ENCODE peak calls at places on chromosome 3, in six cellular contexts. One of them, this sample, is unnamed.

GRCh38 chr3:106067711-106068110 is 198.9 kb upstream of the CBLB start:
- DNase-seq in activated B cell treated with CpG ODN at 0.5 μM for 24 hours: no peak
- DNase-seq in spleen: no peak
- DNase-seq in thoracic aorta: no peak
- DNase-seq in neural progenitor cell: no peak
- DNase-seq in GM13976: no peak
- DNase-seq in this sample: no peak

GRCh38 chr3:43161684-43162512 is 56.0 kb upstream of the POMGNT2 start:
- DNase-seq in activated B cell treated with CpG ODN at 0.5 μM for 24 hours: no peak
- DNase-seq in spleen: no peak
- DNase-seq in thoracic aorta: no peak
- DNase-seq in GM13976: peak; percentile 29
- DNase-seq in neural progenitor cell: peak; percentile 34
- DNase-seq in this sample: no peak

GRCh38 chr3:8964436-8965370 is 1.4 kb upstream of the RAD18 start:
- DNase-seq in spleen: no peak
- DNase-seq in activated B cell treated with CpG ODN at 0.5 μM for 24 hours: no peak
- DNase-seq in neural progenitor cell: no peak
- DNase-seq in thoracic aorta: no peak
- DNase-seq in GM13976: no peak
- DNase-seq in this sample: no peak

GRCh38 chr3:123377173-123377740 is 71.6 kb downstream of the ADCY5 start:
- DNase-seq in activated B cell treated with CpG ODN at 0.5 μM for 24 hours: no peak
- DNase-seq in thoracic aorta: no peak
- DNase-seq in neural progenitor cell: no peak
- DNase-seq in GM13976: no peak
- DNase-seq in spleen: peak; percentile 1
- DNase-seq in this sample: no peak

GRCh38 chr3:65979731-65980130 is 59.0 kb downstream of the MAGI1 start:
- DNase-seq in spleen: no peak
- DNase-seq in neural progenitor cell: no peak
- DNase-seq in activated B cell treated with CpG ODN at 0.5 μM for 24 hours: no peak
- DNase-seq in thoracic aorta: no peak
- DNase-seq in GM13976: no peak
- DNase-seq in this sample: no peak

GRCh38 chr3:132071043-132071442 is 36.2 kb upstream of the CPNE4 start:
- DNase-seq in spleen: no peak
- DNase-seq in activated B cell treated with CpG ODN at 0.5 μM for 24 hours: no peak
- DNase-seq in neural progenitor cell: no peak
- DNase-seq in thoracic aorta: no peak
- DNase-seq in GM13976: no peak
- DNase-seq in this sample: no peak

GRCh38 chr3:188769833-188770232 is 401.9 kb upstream of the TPRG1 start:
- DNase-seq in neural progenitor cell: peak; percentile 6
- DNase-seq in GM13976: no peak
- DNase-seq in activated B cell treated with CpG ODN at 0.5 μM for 24 hours: no peak
- DNase-seq in spleen: no peak
- DNase-seq in thoracic aorta: no peak
- DNase-seq in this sample: no peak

GRCh38 chr3:189726277-189726676 is 95.1 kb downstream of the TP63 start:
- DNase-seq in neural progenitor cell: no peak
- DNase-seq in thoracic aorta: no peak
- DNase-seq in spleen: no peak
- DNase-seq in activated B cell treated with CpG ODN at 0.5 μM for 24 hours: no peak
- DNase-seq in GM13976: no peak
- DNase-seq in this sample: no peak

GRCh38 chr3:16203031-16203430 is 28.6 kb downstream of the GALNT15 start:
- DNase-seq in neural progenitor cell: no peak
- DNase-seq in activated B cell treated with CpG ODN at 0.5 μM for 24 hours: no peak
- DNase-seq in spleen: no peak
- DNase-seq in thoracic aorta: no peak
- DNase-seq in GM13976: no peak
- DNase-seq in this sample: no peak

GRCh38 chr3:37096292-37096691 is 78.1 kb downstream of the LRRFIP2 start:
- DNase-seq in activated B cell treated with CpG ODN at 0.5 μM for 24 hours: no peak
- DNase-seq in neural progenitor cell: no peak
- DNase-seq in spleen: no peak
- DNase-seq in thoracic aorta: no peak
- DNase-seq in GM13976: no peak
- DNase-seq in this sample: no peak

GRCh38 chr3:150147776-150148175 is 177.1 kb upstream of the PFN2 start:
- DNase-seq in activated B cell treated with CpG ODN at 0.5 μM for 24 hours: no peak
- DNase-seq in thoracic aorta: no peak
- DNase-seq in spleen: no peak
- DNase-seq in neural progenitor cell: no peak
- DNase-seq in GM13976: no peak
- DNase-seq in this sample: no peak

DNA sequence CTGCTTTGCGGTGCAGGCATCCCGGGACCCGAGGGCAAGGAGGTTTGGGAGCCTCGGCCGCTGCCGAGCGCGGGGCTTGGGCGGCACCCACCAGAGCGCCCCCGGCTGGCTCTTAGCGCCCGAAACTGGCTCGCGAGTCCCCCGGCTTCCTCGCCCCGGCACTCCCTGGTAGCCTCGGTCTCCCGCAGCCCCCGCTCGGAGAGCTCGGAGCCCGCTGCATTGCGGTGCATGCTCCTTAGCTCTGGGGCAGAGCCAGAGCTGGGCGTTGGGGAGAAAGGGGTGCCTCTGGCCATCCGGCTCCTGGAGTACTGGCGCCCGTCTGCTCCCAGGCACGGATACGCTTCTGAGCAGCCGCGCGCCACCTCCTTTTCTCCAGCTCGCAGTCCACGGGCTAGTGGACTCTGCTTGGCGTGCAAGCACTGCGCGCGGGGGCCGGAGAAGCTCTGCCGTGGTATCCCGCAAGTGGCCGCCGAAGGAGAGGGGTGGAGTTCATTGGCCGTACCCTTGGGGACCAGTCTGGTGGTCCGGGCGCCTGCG is 784 bp downstream of the EPHB1 start:
- DNase-seq in activated B cell treated with CpG ODN at 0.5 μM for 24 hours: no peak
- DNase-seq in thoracic aorta: no peak
- DNase-seq in spleen: no peak
- DNase-seq in neural progenitor cell: peak; percentile 76
- DNase-seq in GM13976: peak; percentile 29
- DNase-seq in this sample: peak; percentile 55
- TF ChIP-seq CTCF in activated B cell treated with CpG ODN at 0.5 μM for 24 hours: no peak
- TF ChIP-seq CTCF in thoracic aorta: no peak
- TF ChIP-seq CTCF in spleen: no peak
- TF ChIP-seq CTCF in neural progenitor cell: peak; percentile 34
- TF ChIP-seq CTCF in GM13976: no peak
- TF ChIP-seq CTCF in this sample: no peak

GRCh38 chr3:111694471-111694870 is 99.3 kb upstream of the ZBED2 start:
- DNase-seq in neural progenitor cell: no peak
- DNase-seq in activated B cell treated with CpG ODN at 0.5 μM for 24 hours: no peak
- DNase-seq in GM13976: no peak
- DNase-seq in thoracic aorta: no peak
- DNase-seq in spleen: no peak
- DNase-seq in this sample: no peak

GRCh38 chr3:111692593-111693552 is 97.7 kb upstream of the ZBED2 start:
- DNase-seq in thoracic aorta: no peak
- DNase-seq in spleen: no peak
- DNase-seq in GM13976: no peak
- DNase-seq in neural progenitor cell: no peak
- DNase-seq in activated B cell treated with CpG ODN at 0.5 μM for 24 hours: no peak
- DNase-seq in this sample: no peak

GRCh38 chr3:111690242-111690641 is 95.1 kb upstream of the ZBED2 start:
- DNase-seq in neural progenitor cell: peak; percentile 40
- DNase-seq in activated B cell treated with CpG ODN at 0.5 μM for 24 hours: no peak
- DNase-seq in thoracic aorta: no peak
- DNase-seq in spleen: no peak
- DNase-seq in GM13976: peak; percentile 22
- DNase-seq in this sample: no peak

GRCh38 chr3:111688190-111688800 is 93.1 kb upstream of the ZBED2 start:
- DNase-seq in neural progenitor cell: no peak
- DNase-seq in GM13976: no peak
- DNase-seq in activated B cell treated with CpG ODN at 0.5 μM for 24 hours: no peak
- DNase-seq in spleen: no peak
- DNase-seq in thoracic aorta: no peak
- DNase-seq in this sample: no peak

DNA sequence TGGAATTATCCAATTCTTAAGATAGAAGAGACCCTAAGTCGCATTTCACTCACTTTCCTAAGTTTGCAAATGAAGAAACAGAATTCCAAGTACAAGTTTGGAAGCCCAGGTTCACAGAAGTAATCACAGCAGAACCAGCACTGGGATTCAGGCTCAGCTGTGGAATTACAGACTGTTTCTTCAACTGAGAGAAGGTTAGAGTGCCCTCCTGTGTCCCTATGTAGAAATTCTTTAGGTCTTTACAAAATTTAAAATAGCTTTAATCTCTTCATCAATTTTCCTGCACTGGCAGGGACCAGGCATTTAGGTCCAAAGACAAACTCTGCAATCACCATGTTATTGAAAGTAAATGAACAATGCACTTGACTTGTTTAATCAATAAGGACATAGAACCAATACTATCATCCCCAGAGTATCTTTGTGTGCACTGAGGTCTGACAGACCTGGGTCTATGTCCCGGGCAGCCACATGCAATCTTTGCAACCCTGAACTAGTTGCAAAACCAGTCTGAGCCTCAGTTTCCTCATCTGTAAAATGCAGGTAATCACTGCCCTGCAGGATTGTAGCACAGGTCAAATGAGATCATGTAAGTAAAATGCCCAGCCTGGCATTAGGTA is 96.3 kb upstream of the ZBED2 start:
- DNase-seq in thoracic aorta: no peak
- DNase-seq in spleen: no peak
- DNase-seq in GM13976: peak; percentile 26
- DNase-seq in neural progenitor cell: peak; percentile 37
- DNase-seq in activated B cell treated with CpG ODN at 0.5 μM for 24 hours: no peak
- DNase-seq in this sample: no peak
- TF ChIP-seq CTCF in thoracic aorta: peak; percentile 31
- TF ChIP-seq CTCF in spleen: peak; percentile 26
- TF ChIP-seq CTCF in GM13976: peak; percentile 8
- TF ChIP-seq CTCF in neural progenitor cell: peak; percentile 62
- TF ChIP-seq CTCF in activated B cell treated with CpG ODN at 0.5 μM for 24 hours: no peak
- TF ChIP-seq CTCF in this sample: peak; percentile 49

GRCh38 chr3:24253336-24253735 is 241.3 kb downstream of the THRB start:
- DNase-seq in GM13976: no peak
- DNase-seq in thoracic aorta: no peak
- DNase-seq in activated B cell treated with CpG ODN at 0.5 μM for 24 hours: no peak
- DNase-seq in spleen: no peak
- DNase-seq in neural progenitor cell: no peak
- DNase-seq in this sample: no peak
- TF ChIP-seq CTCF in GM13976: no peak
- TF ChIP-seq CTCF in thoracic aorta: no peak
- TF ChIP-seq CTCF in activated B cell treated with CpG ODN at 0.5 μM for 24 hours: no peak
- TF ChIP-seq CTCF in spleen: no peak
- TF ChIP-seq CTCF in neural progenitor cell: no peak
- TF ChIP-seq CTCF in this sample: no peak

GRCh38 chr3:10703875-10704274 is 112.2 kb upstream of the SLC6A11 start:
- DNase-seq in spleen: no peak
- DNase-seq in neural progenitor cell: peak; percentile 78
- DNase-seq in thoracic aorta: no peak
- DNase-seq in GM13976: no peak
- DNase-seq in activated B cell treated with CpG ODN at 0.5 μM for 24 hours: no peak
- DNase-seq in this sample: peak; percentile 30
- TF ChIP-seq CTCF in spleen: no peak
- TF ChIP-seq CTCF in neural progenitor cell: peak; percentile 73
- TF ChIP-seq CTCF in thoracic aorta: no peak
- TF ChIP-seq CTCF in GM13976: no peak
- TF ChIP-seq CTCF in activated B cell treated with CpG ODN at 0.5 μM for 24 hours: no peak
- TF ChIP-seq CTCF in this sample: peak; percentile 51

DNA sequence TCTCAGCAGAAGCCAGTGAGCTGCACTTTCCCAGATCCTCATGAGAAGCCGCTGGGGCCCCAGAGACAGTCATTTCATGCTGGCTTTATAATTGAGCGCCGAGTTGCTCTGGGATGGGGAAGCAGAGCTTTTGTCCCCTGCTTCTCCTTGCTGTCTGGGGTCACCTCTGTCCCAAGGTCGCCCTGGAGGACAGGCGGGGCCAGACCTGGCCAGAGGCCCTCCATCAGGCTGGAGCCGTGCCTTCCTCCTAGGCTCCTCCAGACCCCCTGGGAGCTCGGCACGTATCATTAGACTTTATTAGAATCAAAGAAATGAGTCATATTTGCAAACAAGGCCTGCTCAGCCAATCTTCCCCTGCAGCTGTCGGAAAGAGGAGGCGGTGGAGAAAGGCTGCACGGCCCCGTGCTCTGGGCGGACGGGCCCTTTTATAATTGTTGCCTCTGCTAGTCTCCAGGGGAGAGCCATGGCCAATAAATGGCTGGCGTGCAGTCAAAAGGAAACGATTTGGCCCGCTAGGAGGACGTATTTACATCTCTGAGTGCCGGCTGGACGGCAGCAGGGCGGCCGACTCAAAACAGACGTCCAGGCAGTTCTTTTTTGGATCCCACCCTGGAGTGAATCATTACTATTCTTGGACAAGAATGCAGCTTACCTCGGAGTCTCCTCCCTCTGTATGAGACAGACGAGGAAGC is 50.4 kb downstream of the SLC6A6 start:
- DNase-seq in spleen: peak; percentile 84
- DNase-seq in GM13976: no peak
- DNase-seq in activated B cell treated with CpG ODN at 0.5 μM for 24 hours: no peak
- DNase-seq in neural progenitor cell: no peak
- DNase-seq in thoracic aorta: peak; percentile 83
- DNase-seq in this sample: no peak
- TF ChIP-seq CTCF in spleen: peak; percentile 15
- TF ChIP-seq CTCF in GM13976: no peak
- TF ChIP-seq CTCF in activated B cell treated with CpG ODN at 0.5 μM for 24 hours: no peak
- TF ChIP-seq CTCF in neural progenitor cell: no peak
- TF ChIP-seq CTCF in thoracic aorta: peak; percentile 30
- TF ChIP-seq CTCF in this sample: no peak

GRCh38 chr3:108125151-108125540 is 34.3 kb upstream of the CD47 start:
- DNase-seq in activated B cell treated with CpG ODN at 0.5 μM for 24 hours: no peak
- DNase-seq in thoracic aorta: no peak
- DNase-seq in neural progenitor cell: no peak
- DNase-seq in spleen: no peak
- DNase-seq in GM13976: no peak
- DNase-seq in this sample: no peak
- TF ChIP-seq CTCF in activated B cell treated with CpG ODN at 0.5 μM for 24 hours: no peak
- TF ChIP-seq CTCF in thoracic aorta: no peak
- TF ChIP-seq CTCF in neural progenitor cell: no peak
- TF ChIP-seq CTCF in spleen: no peak
- TF ChIP-seq CTCF in GM13976: no peak
- TF ChIP-seq CTCF in this sample: no peak

GRCh38 chr3:187677604-187678003 is 7.4 kb upstream of the SST start:
- DNase-seq in thoracic aorta: no peak
- DNase-seq in GM13976: no peak
- DNase-seq in activated B cell treated with CpG ODN at 0.5 μM for 24 hours: no peak
- DNase-seq in neural progenitor cell: no peak
- DNase-seq in spleen: no peak
- DNase-seq in this sample: no peak

GRCh38 chr3:187679638-187680396 is 9.6 kb upstream of the SST start:
- DNase-seq in spleen: peak; percentile 82
- DNase-seq in GM13976: peak; percentile 67
- DNase-seq in activated B cell treated with CpG ODN at 0.5 μM for 24 hours: peak; percentile 50
- DNase-seq in neural progenitor cell: peak; percentile 85
- DNase-seq in thoracic aorta: peak; percentile 28
- DNase-seq in this sample: peak; percentile 90

GRCh38 chr3:187684444-187684843 is 14.2 kb upstream of the SST start:
- DNase-seq in activated B cell treated with CpG ODN at 0.5 μM for 24 hours: no peak
- DNase-seq in neural progenitor cell: no peak
- DNase-seq in GM13976: no peak
- DNase-seq in thoracic aorta: no peak
- DNase-seq in spleen: no peak
- DNase-seq in this sample: no peak

GRCh38 chr3:187673012-187673411 is 2.8 kb upstream of the SST start:
- DNase-seq in neural progenitor cell: no peak
- DNase-seq in activated B cell treated with CpG ODN at 0.5 μM for 24 hours: no peak
- DNase-seq in GM13976: no peak
- DNase-seq in thoracic aorta: no peak
- DNase-seq in spleen: no peak
- DNase-seq in this sample: no peak

GRCh38 chr3:187678869-187679268 is 8.7 kb upstream of the SST start:
- DNase-seq in activated B cell treated with CpG ODN at 0.5 μM for 24 hours: no peak
- DNase-seq in spleen: no peak
- DNase-seq in thoracic aorta: no peak
- DNase-seq in neural progenitor cell: peak; percentile 82
- DNase-seq in GM13976: no peak
- DNase-seq in this sample: peak; percentile 54
- TF ChIP-seq CTCF in activated B cell treated with CpG ODN at 0.5 μM for 24 hours: no peak
- TF ChIP-seq CTCF in spleen: no peak
- TF ChIP-seq CTCF in thoracic aorta: peak; percentile 48
- TF ChIP-seq CTCF in neural progenitor cell: peak; percentile 86
- TF ChIP-seq CTCF in GM13976: peak; percentile 30
- TF ChIP-seq CTCF in this sample: peak; percentile 63

This sample was measured in nephron progenitor cell.